ENCODE peak calls at places on chromosomes 3 and 15, in four cellular contexts. J, F, V and Q are unnamed samples.

GRCh38 chr3:87997966-87998365 is 60.8 kb downstream of the CGGBP1 start:
- DNase-seq in J (no peak), F (no peak), V (no peak), Q (no peak)

GRCh38 chr3:175433026-175433668 is 574.0 kb downstream of the NAALADL2 start:
- DNase-seq in J (no peak), F (no peak), V (peak), Q (no peak)

GRCh38 chr3:117084739-117085270 is 375.2 kb downstream of the TUSC7 start:
- DNase-seq in J (no peak), F (no peak), V (no peak), Q (no peak)

GRCh38 chr3:48405343-48405881 is 24.5 kb downstream of the PLXNB1 start:
- DNase-seq in J (peak), F (peak), V (no peak), Q (no peak)

GRCh38 chr15:29071193-29071906 is 185.6 kb downstream of the APBA2 start:
- DNase-seq in J (no peak), F (no peak), V (no peak), Q (no peak)

GRCh38 chr15:22794621-22795167 is 8.2 kb downstream of the NIPA1 start:
- DNase-seq in J (no peak), F (no peak), V (no peak), Q (no peak)

GRCh38 chr3:112425858-112426750 is 73.2 kb downstream of the BTLA start:
- DNase-seq in J (no peak), F (no peak), V (no peak), Q (no peak)

GRCh38 chr15:51117270-51117669 is 22.6 kb upstream of the TNFAIP8L3 start:
- DNase-seq in J (no peak), F (no peak), V (no peak), Q (no peak)

GRCh38 chr15:73318463-73319351 is 50.1 kb downstream of the HCN4 start:
- DNase-seq in J (no peak), F (no peak), V (peak), Q (no peak)

GRCh38 chr3:196624008-196624790 is 15.3 kb upstream of the NRROS start:
- DNase-seq in J (no peak), F (no peak), V (no peak), Q (no peak)

GRCh38 chr15:80804970-80805495 is 25.9 kb downstream of the CEMIP start:
- DNase-seq in J (no peak), F (no peak), V (no peak), Q (no peak)

GRCh38 chr15:80560601-80561025 is 134.5 kb upstream of the ABHD17C start:
- DNase-seq in J (no peak), F (no peak), V (no peak), Q (no peak)

GRCh38 chr3:159126261-159127020 is 324.6 kb downstream of the MFSD1 start:
- DNase-seq in J (no peak), F (no peak), V (no peak), Q (no peak)

GRCh38 chr3:34582054-34582453 is 783.6 kb downstream of the PDCD6IP start:
- DNase-seq in J (no peak), F (no peak), V (peak), Q (no peak)

GRCh38 chr15:60535743-60536142 is 56.8 kb upstream of the ICE2 start:
- DNase-seq in J (no peak), F (no peak), V (no peak), Q (no peak)

GRCh38 chr15:65410972-65411371 is 11.8 kb downstream of the IGDCC4 start:
- DNase-seq in J (no peak), F (no peak), V (no peak), Q (no peak)

GRCh38 chr3:196085534-196085933 is 3.6 kb upstream of the TFRC start:
- DNase-seq in J (no peak), F (no peak), V (no peak), Q (no peak)

GRCh38 chr3:128040660-128041059 is 11.6 kb upstream of the SEC61A1 start:
- DNase-seq in J (no peak), F (no peak), V (no peak), Q (no peak)

GRCh38 chr3:139937674-139938279 is 2.8 kb downstream of the CLSTN2 start:
- DNase-seq in J (no peak), F (peak), V (peak), Q (peak)

GRCh38 chr3:171116365-171116764 is 89.8 kb upstream of the SLC2A2 start:
- DNase-seq in J (no peak), F (no peak), V (peak), Q (no peak)

GRCh38 chr3:22792533-22792932 is 410.6 kb upstream of the UBE2E2 start:
- DNase-seq in J (no peak), F (no peak), V (no peak), Q (no peak)

GRCh38 chr15:39153718-39154117 is 427.2 kb upstream of the THBS1 start:
- DNase-seq in J (no peak), F (no peak), V (peak), Q (no peak)

GRCh38 chr3:124859025-124859424 is 28.1 kb downstream of the ITGB5 start:
- DNase-seq in J (no peak), F (peak), V (peak), Q (no peak)

GRCh38 chr3:52022323-52023100 is 26.8 kb upstream of the RPL29 start:
- DNase-seq in J (no peak), F (peak), V (no peak), Q (peak)

GRCh38 chr3:147324356-147324755 is 82.0 kb downstream of the ZIC4 start:
- DNase-seq in J (no peak), F (no peak), V (no peak), Q (no peak)